ENCODE peak calls at places on chromosomes 11 and 22, in ten cellular contexts. B is germinal center; F is left ventricle myocardium inferior; P is stimulated activated CD4-positive, alpha-beta T cell treated with anti-CD3 and anti-CD28 coated beads, TNF-alpha, amount 100 ng/mL, for 48 hours; T is Calu3; N is GM04504; R is activated gamma-delta T cell treated with Interleukin-2 at 50 U/mL for 16 hours; Z is activated T-helper 1 cell treated with anti-CD3 and anti-CD28 coated beads, Interleukin-2, amount 50 U/mL, for 16 hours; K is cardiac fibroblast; I is psoas muscle. Q is an unnamed sample.

GRCh38 chr22:44050766-44051747 is 27.0 kb downstream of the PARVB start:
- DNase-seq in N (no peak), B (no peak), F (no peak), I (no peak), P (no peak), K (no peak), Z (no peak), T (no peak), R (no peak), Q (no peak)

GRCh38 chr11:124113890-124114289 is 1.4 kb upstream of the VWA5A start:
- DNase-seq in T (no peak), B (no peak), F (no peak), N (no peak), I (no peak), R (no peak), P (no peak), Z (no peak), K (peak; percentile 21), Q (no peak)

GRCh38 chr22:28601915-28602314 is 77.7 kb downstream of the TTC28 start:
- DNase-seq in R (no peak), N (no peak), Z (no peak), B (no peak), F (no peak), P (no peak), I (no peak), K (no peak), T (no peak), Q (no peak)

GRCh38 chr11:353315-353857 is 15.9 kb upstream of the B4GALNT4 start:
- DNase-seq in F (peak; percentile 88), N (peak; percentile 80), B (no peak), Z (no peak), I (peak; percentile 86), P (no peak), K (peak; percentile 92), R (no peak), T (peak; percentile 25), Q (no peak)

GRCh38 chr11:64356498-64357411 is 2.2 kb upstream of the RPS6KA4 start:
- DNase-seq in R (no peak), K (peak; percentile 60), F (no peak), N (no peak), Z (no peak), I (no peak), B (no peak), T (peak; percentile 65), P (no peak), Q (no peak)

GRCh38 chr22:39214383-39215069 is 30.3 kb downstream of the PDGFB start:
- DNase-seq in R (no peak), Z (no peak), I (no peak), B (no peak), K (no peak), P (no peak), F (no peak), T (peak; percentile 76), N (no peak), Q (no peak)

GRCh38 chr11:112227002-112227401 is 774 bp downstream of the PTS start:
- DNase-seq in P (no peak), N (no peak), T (no peak), I (no peak), Z (no peak), B (peak; percentile 5), F (no peak), R (no peak), K (peak; percentile 53), Q (no peak)

GRCh38 chr11:3865388-3866193 is 10.1 kb downstream of the STIM1 start:
- DNase-seq in R (no peak), T (no peak), P (no peak), K (peak; percentile 78), B (no peak), N (peak; percentile 24), I (no peak), Z (no peak), F (no peak), Q (no peak)

GRCh38 chr11:14773755-14774154 is 118.3 kb downstream of the CYP2R1 start:
- DNase-seq in B (no peak), P (no peak), R (no peak), N (no peak), F (no peak), I (no peak), T (peak; percentile 2), K (peak; percentile 30), Z (no peak), Q (no peak)

GRCh38 chr11:77468527-77468926 is 5.4 kb downstream of the PAK1 start:
- DNase-seq in T (no peak), P (no peak), Z (no peak), K (no peak), I (no peak), R (no peak), B (no peak), F (no peak), N (no peak), Q (no peak)

GRCh38 chr22:38203855-38204497 is 2.2 kb downstream of the MAFF start:
- DNase-seq in R (no peak), K (no peak), I (no peak), F (no peak), N (no peak), Z (no peak), P (no peak), T (no peak), B (no peak), Q (no peak)

GRCh38 chr22:48566741-48567140 is 1260.9 kb downstream of the BRD1 start:
- DNase-seq in P (no peak), K (no peak), I (no peak), F (no peak), N (peak; percentile 30), R (no peak), Z (no peak), T (no peak), B (no peak), Q (no peak)

GRCh38 chr11:65380460-65381126 is 1.9 kb downstream of the SLC25A45 start:
- DNase-seq in B (no peak), K (no peak), P (no peak), I (no peak), N (no peak), R (no peak), F (no peak), T (no peak), Z (no peak), Q (no peak)

GRCh38 chr11:78607691-78608090 is 33.0 kb upstream of the NARS2 start:
- DNase-seq in K (no peak), I (no peak), T (no peak), Z (no peak), R (no peak), P (no peak), F (no peak), N (no peak), B (no peak), Q (no peak)

GRCh38 chr22:48724899-48725298 is 1102.8 kb downstream of the BRD1 start:
- DNase-seq in I (no peak), R (no peak), F (peak; percentile 0), B (no peak), P (no peak), K (no peak), T (no peak), Z (no peak), N (no peak), Q (no peak)

GRCh38 chr11:13294771-13295579 is 17.4 kb downstream of the BMAL1 start:
- DNase-seq in K (no peak), N (no peak), P (no peak), Z (no peak), B (no peak), R (no peak), T (no peak), F (no peak), I (no peak), Q (no peak)

GRCh38 chr11:15073361-15074205 is at the start of gene CALCB:
- DNase-seq in F (no peak), Z (no peak), B (peak; percentile 12), P (no peak), R (no peak), N (no peak), K (peak; percentile 16), I (no peak), T (peak; percentile 33), Q (no peak)

GRCh38 chr11:64624869-64625481 is 34.0 kb downstream of the SLC22A12 start:
- DNase-seq in K (no peak), Z (no peak), I (no peak), T (no peak), R (no peak), F (no peak), B (peak; percentile 36), P (no peak), N (no peak), Q (no peak)

GRCh38 chr11:36376888-36377758 is 81.0 kb downstream of the PRR5L start:
- DNase-seq in R (peak; percentile 37), B (peak; percentile 28), P (peak; percentile 25), F (peak; percentile 52), I (peak; percentile 65), K (peak; percentile 67), N (no peak), T (peak; percentile 56), Z (peak; percentile 32), Q (peak; percentile 48)

GRCh38 chr22:35888181-35888870 is 140.3 kb downstream of the RBFOX2 start:
- DNase-seq in K (no peak), T (no peak), B (no peak), P (no peak), R (no peak), F (no peak), Z (no peak), N (no peak), I (no peak), Q (no peak)

GRCh38 chr11:128506999-128507591 is 80.3 kb downstream of the ETS1 start:
- DNase-seq in K (peak; percentile 94), N (peak; percentile 95), T (peak; percentile 67), I (peak; percentile 90), B (no peak), P (no peak), R (no peak), Z (no peak), F (peak; percentile 83), Q (no peak)

GRCh38 chr22:43151251-43152000 is at the start of gene TSPO:
- DNase-seq in Z (peak; percentile 55), I (peak; percentile 85), P (peak; percentile 25), B (peak; percentile 83), K (peak; percentile 61), R (peak; percentile 48), F (peak; percentile 85), N (peak; percentile 30), T (peak; percentile 67), Q (peak; percentile 82)

GRCh38 chr11:126034026-126034822 is 28.4 kb downstream of the CDON start:
- DNase-seq in R (no peak), I (no peak), Z (no peak), K (peak; percentile 27), B (no peak), F (no peak), P (no peak), N (no peak), T (no peak), Q (no peak)

GRCh38 chr11:27395556-27396258 is 32.7 kb upstream of the CCDC34 start:
- DNase-seq in F (no peak), K (peak; percentile 71), N (no peak), I (no peak), R (no peak), Z (no peak), P (no peak), B (no peak), T (peak; percentile 39), Q (no peak)

GRCh38 chr22:39773503-39773902 is 120.1 kb downstream of the ENTHD1 start:
- DNase-seq in Z (no peak), P (no peak), T (no peak), R (no peak), K (no peak), F (no peak), B (no peak), I (no peak), N (no peak), Q (no peak)

GRCh38 chr11:3049430-3050243 is 7.6 kb downstream of the CARS1 start:
- DNase-seq in F (peak; percentile 55), N (peak; percentile 94), P (peak; percentile 41), T (peak; percentile 75), I (peak; percentile 88), Z (peak; percentile 65), R (peak; percentile 65), B (peak; percentile 87), K (peak; percentile 96), Q (peak; percentile 86)

GRCh38 chr11:61542661-61543060 is 34.1 kb downstream of the LRRC10B start:
- DNase-seq in F (no peak), P (no peak), K (no peak), B (no peak), R (no peak), Z (no peak), N (no peak), T (no peak), I (no peak), Q (no peak)

GRCh38 chr11:69889400-69890372 is 70.5 kb upstream of the FGF3 start:
- DNase-seq in Z (no peak), B (no peak), K (no peak), N (no peak), I (no peak), R (no peak), F (no peak), P (no peak), T (no peak), Q (no peak)